ENCODE peak calls at places on chromosomes 6 and 20, in ten cellular contexts. One of them, this sample, is unnamed.

GRCh38 chr6:135334169-135334568 is 153.1 kb downstream of the MYB start:
- DNase-seq in retina: no peak
- DNase-seq in Peyer's patch: no peak
- DNase-seq in CD8-positive, alpha-beta T cell: no peak
- DNase-seq in left ventricle myocardium inferior: no peak
- DNase-seq in NCI-H510A treated with DMSO at 0.1 percent for 48 hours: no peak
- DNase-seq in H9: no peak
- DNase-seq in lower lobe of right lung: no peak
- DNase-seq in left colon: no peak
- DNase-seq in stimulated activated CD4-positive, alpha-beta T cell treated with anti-CD3 and anti-CD28 coated beads, TNF-alpha, amount 100 ng/mL, for 4 hours: no peak
- DNase-seq in this sample: no peak

GRCh38 chr6:46273911-46274310 is 103.1 kb upstream of the ENPP5 start:
- DNase-seq in retina: no peak
- DNase-seq in Peyer's patch: no peak
- DNase-seq in CD8-positive, alpha-beta T cell: no peak
- DNase-seq in left ventricle myocardium inferior: no peak
- DNase-seq in NCI-H510A treated with DMSO at 0.1 percent for 48 hours: no peak
- DNase-seq in H9: no peak
- DNase-seq in lower lobe of right lung: no peak
- DNase-seq in left colon: no peak
- DNase-seq in stimulated activated CD4-positive, alpha-beta T cell treated with anti-CD3 and anti-CD28 coated beads, TNF-alpha, amount 100 ng/mL, for 4 hours: no peak
- DNase-seq in this sample: no peak

GRCh38 chr6:147382945-147383554 is 125.4 kb upstream of the SAMD5 start:
- DNase-seq in retina: no peak
- DNase-seq in Peyer's patch: no peak
- DNase-seq in CD8-positive, alpha-beta T cell: no peak
- DNase-seq in left ventricle myocardium inferior: no peak
- DNase-seq in NCI-H510A treated with DMSO at 0.1 percent for 48 hours: no peak
- DNase-seq in H9: no peak
- DNase-seq in lower lobe of right lung: no peak
- DNase-seq in left colon: no peak
- DNase-seq in stimulated activated CD4-positive, alpha-beta T cell treated with anti-CD3 and anti-CD28 coated beads, TNF-alpha, amount 100 ng/mL, for 4 hours: no peak
- DNase-seq in this sample: peak

GRCh38 chr6:144582939-144583613 is 297.9 kb downstream of the UTRN start:
- DNase-seq in retina: peak
- DNase-seq in Peyer's patch: peak
- DNase-seq in CD8-positive, alpha-beta T cell: peak
- DNase-seq in left ventricle myocardium inferior: peak
- DNase-seq in NCI-H510A treated with DMSO at 0.1 percent for 48 hours: no peak
- DNase-seq in H9: peak
- DNase-seq in lower lobe of right lung: peak
- DNase-seq in left colon: peak
- DNase-seq in stimulated activated CD4-positive, alpha-beta T cell treated with anti-CD3 and anti-CD28 coated beads, TNF-alpha, amount 100 ng/mL, for 4 hours: no peak
- DNase-seq in this sample: peak

GRCh38 chr20:18705906-18706305 is 107.7 kb upstream of the SCP2D1 start:
- DNase-seq in retina: no peak
- DNase-seq in Peyer's patch: no peak
- DNase-seq in CD8-positive, alpha-beta T cell: no peak
- DNase-seq in left ventricle myocardium inferior: no peak
- DNase-seq in NCI-H510A treated with DMSO at 0.1 percent for 48 hours: no peak
- DNase-seq in H9: no peak
- DNase-seq in lower lobe of right lung: no peak
- DNase-seq in left colon: no peak
- DNase-seq in stimulated activated CD4-positive, alpha-beta T cell treated with anti-CD3 and anti-CD28 coated beads, TNF-alpha, amount 100 ng/mL, for 4 hours: no peak
- DNase-seq in this sample: no peak

GRCh38 chr20:20441259-20441658 is 73.4 kb downstream of the INSM1 start:
- DNase-seq in retina: no peak
- DNase-seq in Peyer's patch: no peak
- DNase-seq in CD8-positive, alpha-beta T cell: no peak
- DNase-seq in left ventricle myocardium inferior: no peak
- DNase-seq in NCI-H510A treated with DMSO at 0.1 percent for 48 hours: no peak
- DNase-seq in H9: no peak
- DNase-seq in lower lobe of right lung: no peak
- DNase-seq in left colon: no peak
- DNase-seq in stimulated activated CD4-positive, alpha-beta T cell treated with anti-CD3 and anti-CD28 coated beads, TNF-alpha, amount 100 ng/mL, for 4 hours: no peak
- DNase-seq in this sample: no peak

GRCh38 chr6:134308800-134309199 is 9.1 kb downstream of the SGK1 start:
- DNase-seq in retina: no peak
- DNase-seq in Peyer's patch: no peak
- DNase-seq in CD8-positive, alpha-beta T cell: no peak
- DNase-seq in left ventricle myocardium inferior: no peak
- DNase-seq in NCI-H510A treated with DMSO at 0.1 percent for 48 hours: no peak
- DNase-seq in H9: no peak
- DNase-seq in lower lobe of right lung: no peak
- DNase-seq in left colon: no peak
- DNase-seq in stimulated activated CD4-positive, alpha-beta T cell treated with anti-CD3 and anti-CD28 coated beads, TNF-alpha, amount 100 ng/mL, for 4 hours: no peak
- DNase-seq in this sample: no peak

GRCh38 chr6:27809939-27810767 is 102.0 kb downstream of the OR2B2 start:
- DNase-seq in retina: peak
- DNase-seq in Peyer's patch: peak
- DNase-seq in CD8-positive, alpha-beta T cell: peak
- DNase-seq in left ventricle myocardium inferior: peak
- DNase-seq in NCI-H510A treated with DMSO at 0.1 percent for 48 hours: peak
- DNase-seq in H9: peak
- DNase-seq in lower lobe of right lung: peak
- DNase-seq in left colon: peak
- DNase-seq in stimulated activated CD4-positive, alpha-beta T cell treated with anti-CD3 and anti-CD28 coated beads, TNF-alpha, amount 100 ng/mL, for 4 hours: peak
- DNase-seq in this sample: peak

GRCh38 chr6:158050955-158051354 is 69.3 kb downstream of the SYNJ2 start:
- DNase-seq in retina: no peak
- DNase-seq in Peyer's patch: no peak
- DNase-seq in CD8-positive, alpha-beta T cell: no peak
- DNase-seq in left ventricle myocardium inferior: no peak
- DNase-seq in NCI-H510A treated with DMSO at 0.1 percent for 48 hours: no peak
- DNase-seq in H9: no peak
- DNase-seq in lower lobe of right lung: no peak
- DNase-seq in left colon: no peak
- DNase-seq in stimulated activated CD4-positive, alpha-beta T cell treated with anti-CD3 and anti-CD28 coated beads, TNF-alpha, amount 100 ng/mL, for 4 hours: no peak
- DNase-seq in this sample: no peak

GRCh38 chr6:119173249-119174084 is 95.0 kb upstream of the FAM184A start:
- DNase-seq in retina: no peak
- DNase-seq in Peyer's patch: no peak
- DNase-seq in CD8-positive, alpha-beta T cell: no peak
- DNase-seq in left ventricle myocardium inferior: no peak
- DNase-seq in NCI-H510A treated with DMSO at 0.1 percent for 48 hours: peak
- DNase-seq in H9: no peak
- DNase-seq in lower lobe of right lung: no peak
- DNase-seq in left colon: no peak
- DNase-seq in stimulated activated CD4-positive, alpha-beta T cell treated with anti-CD3 and anti-CD28 coated beads, TNF-alpha, amount 100 ng/mL, for 4 hours: no peak
- DNase-seq in this sample: no peak

GRCh38 chr6:31652925-31653724 is 664 bp upstream of the BAG6 start:
- DNase-seq in retina: peak
- DNase-seq in Peyer's patch: peak
- DNase-seq in CD8-positive, alpha-beta T cell: no peak
- DNase-seq in left ventricle myocardium inferior: peak
- DNase-seq in NCI-H510A treated with DMSO at 0.1 percent for 48 hours: no peak
- DNase-seq in H9: peak
- DNase-seq in lower lobe of right lung: peak
- DNase-seq in left colon: peak
- DNase-seq in stimulated activated CD4-positive, alpha-beta T cell treated with anti-CD3 and anti-CD28 coated beads, TNF-alpha, amount 100 ng/mL, for 4 hours: peak
- DNase-seq in this sample: no peak

GRCh38 chr6:131182991-131183425 is 47.7 kb downstream of the AKAP7 start:
- DNase-seq in retina: peak
- DNase-seq in Peyer's patch: peak
- DNase-seq in CD8-positive, alpha-beta T cell: peak
- DNase-seq in left ventricle myocardium inferior: no peak
- DNase-seq in NCI-H510A treated with DMSO at 0.1 percent for 48 hours: no peak
- DNase-seq in H9: peak
- DNase-seq in lower lobe of right lung: no peak
- DNase-seq in left colon: no peak
- DNase-seq in stimulated activated CD4-positive, alpha-beta T cell treated with anti-CD3 and anti-CD28 coated beads, TNF-alpha, amount 100 ng/mL, for 4 hours: no peak
- DNase-seq in this sample: peak

GRCh38 chr20:56178219-56178618 is 70.3 kb upstream of the MC3R start:
- DNase-seq in retina: no peak
- DNase-seq in Peyer's patch: no peak
- DNase-seq in CD8-positive, alpha-beta T cell: no peak
- DNase-seq in left ventricle myocardium inferior: no peak
- DNase-seq in NCI-H510A treated with DMSO at 0.1 percent for 48 hours: no peak
- DNase-seq in H9: no peak
- DNase-seq in lower lobe of right lung: no peak
- DNase-seq in left colon: no peak
- DNase-seq in stimulated activated CD4-positive, alpha-beta T cell treated with anti-CD3 and anti-CD28 coated beads, TNF-alpha, amount 100 ng/mL, for 4 hours: no peak
- DNase-seq in this sample: no peak

GRCh38 chr6:14630136-14630535 is 512.6 kb downstream of the CD83 start:
- DNase-seq in retina: peak
- DNase-seq in Peyer's patch: no peak
- DNase-seq in CD8-positive, alpha-beta T cell: no peak
- DNase-seq in left ventricle myocardium inferior: no peak
- DNase-seq in NCI-H510A treated with DMSO at 0.1 percent for 48 hours: no peak
- DNase-seq in H9: no peak
- DNase-seq in lower lobe of right lung: no peak
- DNase-seq in left colon: no peak
- DNase-seq in stimulated activated CD4-positive, alpha-beta T cell treated with anti-CD3 and anti-CD28 coated beads, TNF-alpha, amount 100 ng/mL, for 4 hours: no peak
- DNase-seq in this sample: no peak

GRCh38 chr20:5945963-5946362 is 4.4 kb downstream of the TRMT6 start:
- DNase-seq in retina: no peak
- DNase-seq in Peyer's patch: no peak
- DNase-seq in CD8-positive, alpha-beta T cell: no peak
- DNase-seq in left ventricle myocardium inferior: no peak
- DNase-seq in NCI-H510A treated with DMSO at 0.1 percent for 48 hours: no peak
- DNase-seq in H9: no peak
- DNase-seq in lower lobe of right lung: no peak
- DNase-seq in left colon: no peak
- DNase-seq in stimulated activated CD4-positive, alpha-beta T cell treated with anti-CD3 and anti-CD28 coated beads, TNF-alpha, amount 100 ng/mL, for 4 hours: no peak
- DNase-seq in this sample: no peak

GRCh38 chr20:10319855-10320254 is 101.2 kb downstream of the SNAP25 start:
- DNase-seq in retina: no peak
- DNase-seq in Peyer's patch: no peak
- DNase-seq in CD8-positive, alpha-beta T cell: no peak
- DNase-seq in left ventricle myocardium inferior: no peak
- DNase-seq in NCI-H510A treated with DMSO at 0.1 percent for 48 hours: no peak
- DNase-seq in H9: no peak
- DNase-seq in lower lobe of right lung: no peak
- DNase-seq in left colon: no peak
- DNase-seq in stimulated activated CD4-positive, alpha-beta T cell treated with anti-CD3 and anti-CD28 coated beads, TNF-alpha, amount 100 ng/mL, for 4 hours: no peak
- DNase-seq in this sample: no peak

GRCh38 chr6:130526466-130526865 is 160.6 kb downstream of the TMEM200A start:
- DNase-seq in retina: no peak
- DNase-seq in Peyer's patch: no peak
- DNase-seq in CD8-positive, alpha-beta T cell: no peak
- DNase-seq in left ventricle myocardium inferior: no peak
- DNase-seq in NCI-H510A treated with DMSO at 0.1 percent for 48 hours: no peak
- DNase-seq in H9: no peak
- DNase-seq in lower lobe of right lung: no peak
- DNase-seq in left colon: no peak
- DNase-seq in stimulated activated CD4-positive, alpha-beta T cell treated with anti-CD3 and anti-CD28 coated beads, TNF-alpha, amount 100 ng/mL, for 4 hours: no peak
- DNase-seq in this sample: no peak

GRCh38 chr6:143037470-143037869 is 23.2 kb upstream of the AIG1 start:
- DNase-seq in retina: no peak
- DNase-seq in Peyer's patch: no peak
- DNase-seq in CD8-positive, alpha-beta T cell: no peak
- DNase-seq in left ventricle myocardium inferior: no peak
- DNase-seq in NCI-H510A treated with DMSO at 0.1 percent for 48 hours: no peak
- DNase-seq in H9: no peak
- DNase-seq in lower lobe of right lung: no peak
- DNase-seq in left colon: no peak
- DNase-seq in stimulated activated CD4-positive, alpha-beta T cell treated with anti-CD3 and anti-CD28 coated beads, TNF-alpha, amount 100 ng/mL, for 4 hours: no peak
- DNase-seq in this sample: no peak

GRCh38 chr6:142246960-142247359 is 54.8 kb upstream of the ADGRG6 start:
- DNase-seq in retina: no peak
- DNase-seq in Peyer's patch: no peak
- DNase-seq in CD8-positive, alpha-beta T cell: no peak
- DNase-seq in left ventricle myocardium inferior: no peak
- DNase-seq in NCI-H510A treated with DMSO at 0.1 percent for 48 hours: no peak
- DNase-seq in H9: no peak
- DNase-seq in lower lobe of right lung: no peak
- DNase-seq in left colon: no peak
- DNase-seq in stimulated activated CD4-positive, alpha-beta T cell treated with anti-CD3 and anti-CD28 coated beads, TNF-alpha, amount 100 ng/mL, for 4 hours: no peak
- DNase-seq in this sample: no peak

GRCh38 chr6:76221525-76221924 is 149.1 kb upstream of the IMPG1 start:
- DNase-seq in retina: no peak
- DNase-seq in Peyer's patch: no peak
- DNase-seq in CD8-positive, alpha-beta T cell: no peak
- DNase-seq in left ventricle myocardium inferior: no peak
- DNase-seq in NCI-H510A treated with DMSO at 0.1 percent for 48 hours: no peak
- DNase-seq in H9: no peak
- DNase-seq in lower lobe of right lung: no peak
- DNase-seq in left colon: no peak
- DNase-seq in stimulated activated CD4-positive, alpha-beta T cell treated with anti-CD3 and anti-CD28 coated beads, TNF-alpha, amount 100 ng/mL, for 4 hours: no peak
- DNase-seq in this sample: no peak

GRCh38 chr6:74519172-74519571 is 686.7 kb downstream of the COL12A1 start:
- DNase-seq in retina: no peak
- DNase-seq in Peyer's patch: no peak
- DNase-seq in CD8-positive, alpha-beta T cell: no peak
- DNase-seq in left ventricle myocardium inferior: no peak
- DNase-seq in NCI-H510A treated with DMSO at 0.1 percent for 48 hours: no peak
- DNase-seq in H9: no peak
- DNase-seq in lower lobe of right lung: no peak
- DNase-seq in left colon: no peak
- DNase-seq in stimulated activated CD4-positive, alpha-beta T cell treated with anti-CD3 and anti-CD28 coated beads, TNF-alpha, amount 100 ng/mL, for 4 hours: no peak
- DNase-seq in this sample: no peak

GRCh38 chr6:118386975-118387374 is 161.1 kb upstream of the PLN start:
- DNase-seq in retina: no peak
- DNase-seq in Peyer's patch: no peak
- DNase-seq in CD8-positive, alpha-beta T cell: no peak
- DNase-seq in left ventricle myocardium inferior: no peak
- DNase-seq in NCI-H510A treated with DMSO at 0.1 percent for 48 hours: no peak
- DNase-seq in H9: no peak
- DNase-seq in lower lobe of right lung: no peak
- DNase-seq in left colon: no peak
- DNase-seq in stimulated activated CD4-positive, alpha-beta T cell treated with anti-CD3 and anti-CD28 coated beads, TNF-alpha, amount 100 ng/mL, for 4 hours: no peak
- DNase-seq in this sample: no peak

GRCh38 chr20:2131366-2131765 is 29.7 kb downstream of the STK35 start:
- DNase-seq in retina: no peak
- DNase-seq in Peyer's patch: no peak
- DNase-seq in CD8-positive, alpha-beta T cell: no peak
- DNase-seq in left ventricle myocardium inferior: no peak
- DNase-seq in NCI-H510A treated with DMSO at 0.1 percent for 48 hours: no peak
- DNase-seq in H9: no peak
- DNase-seq in lower lobe of right lung: no peak
- DNase-seq in left colon: no peak
- DNase-seq in stimulated activated CD4-positive, alpha-beta T cell treated with anti-CD3 and anti-CD28 coated beads, TNF-alpha, amount 100 ng/mL, for 4 hours: no peak
- DNase-seq in this sample: no peak

GRCh38 chr6:127302728-127303675 is 36.3 kb downstream of the RNF146 start:
- DNase-seq in retina: no peak
- DNase-seq in Peyer's patch: peak
- DNase-seq in CD8-positive, alpha-beta T cell: no peak
- DNase-seq in left ventricle myocardium inferior: no peak
- DNase-seq in NCI-H510A treated with DMSO at 0.1 percent for 48 hours: peak
- DNase-seq in H9: no peak
- DNase-seq in lower lobe of right lung: no peak
- DNase-seq in left colon: no peak
- DNase-seq in stimulated activated CD4-positive, alpha-beta T cell treated with anti-CD3 and anti-CD28 coated beads, TNF-alpha, amount 100 ng/mL, for 4 hours: peak
- DNase-seq in this sample: peak

GRCh38 chr20:23287366-23288190 is 63.0 kb upstream of the NXT1 start:
- DNase-seq in retina: no peak
- DNase-seq in Peyer's patch: peak
- DNase-seq in CD8-positive, alpha-beta T cell: no peak
- DNase-seq in left ventricle myocardium inferior: no peak
- DNase-seq in NCI-H510A treated with DMSO at 0.1 percent for 48 hours: no peak
- DNase-seq in H9: no peak
- DNase-seq in lower lobe of right lung: no peak
- DNase-seq in left colon: no peak
- DNase-seq in stimulated activated CD4-positive, alpha-beta T cell treated with anti-CD3 and anti-CD28 coated beads, TNF-alpha, amount 100 ng/mL, for 4 hours: no peak
- DNase-seq in this sample: no peak

GRCh38 chr6:128070406-128070805 is 169.5 kb upstream of the THEMIS start:
- DNase-seq in retina: no peak
- DNase-seq in Peyer's patch: no peak
- DNase-seq in CD8-positive, alpha-beta T cell: no peak
- DNase-seq in left ventricle myocardium inferior: no peak
- DNase-seq in NCI-H510A treated with DMSO at 0.1 percent for 48 hours: no peak
- DNase-seq in H9: no peak
- DNase-seq in lower lobe of right lung: no peak
- DNase-seq in left colon: no peak
- DNase-seq in stimulated activated CD4-positive, alpha-beta T cell treated with anti-CD3 and anti-CD28 coated beads, TNF-alpha, amount 100 ng/mL, for 4 hours: no peak
- DNase-seq in this sample: no peak

GRCh38 chr6:138430361-138431145 is 26.5 kb downstream of the HEBP2 start:
- DNase-seq in retina: no peak
- DNase-seq in Peyer's patch: no peak
- DNase-seq in CD8-positive, alpha-beta T cell: no peak
- DNase-seq in left ventricle myocardium inferior: peak
- DNase-seq in NCI-H510A treated with DMSO at 0.1 percent for 48 hours: no peak
- DNase-seq in H9: no peak
- DNase-seq in lower lobe of right lung: no peak
- DNase-seq in left colon: no peak
- DNase-seq in stimulated activated CD4-positive, alpha-beta T cell treated with anti-CD3 and anti-CD28 coated beads, TNF-alpha, amount 100 ng/mL, for 4 hours: no peak
- DNase-seq in this sample: peak

GRCh38 chr6:100163035-100163434 is 169.0 kb upstream of the MCHR2 start:
- DNase-seq in retina: peak
- DNase-seq in Peyer's patch: no peak
- DNase-seq in CD8-positive, alpha-beta T cell: no peak
- DNase-seq in left ventricle myocardium inferior: no peak
- DNase-seq in NCI-H510A treated with DMSO at 0.1 percent for 48 hours: no peak
- DNase-seq in H9: peak
- DNase-seq in lower lobe of right lung: no peak
- DNase-seq in left colon: no peak
- DNase-seq in stimulated activated CD4-positive, alpha-beta T cell treated with anti-CD3 and anti-CD28 coated beads, TNF-alpha, amount 100 ng/mL, for 4 hours: no peak
- DNase-seq in this sample: no peak